ENCODE peak calls at places on chromosomes 12 and 14, in nine cellular contexts. Q, L, T, F, C, G, H, V and D are unnamed samples.

GRCh38 chr12:56999456-56999855 is 6.9 kb downstream of the ZBTB39 start:
- DNase-seq in L (peak), V (no peak), T (no peak), F (no peak), Q (no peak), G (no peak), H (no peak), C (no peak), D (no peak)

GRCh38 chr12:119601877-119602536 is 8.4 kb downstream of the TMEM233 start:
- DNase-seq in L (no peak), V (no peak), G (no peak), H (no peak), Q (no peak), T (no peak), C (no peak), F (no peak), D (no peak)

GRCh38 chr12:104410786-104411185 is 46.0 kb upstream of the CHST11 start:
- DNase-seq in F (no peak), L (no peak), H (no peak), T (peak), G (no peak), C (no peak), Q (no peak), V (peak), D (peak)

GRCh38 chr14:23577004-23577681 is 1.4 kb downstream of the JPH4 start:
- DNase-seq in Q (no peak), F (no peak), L (no peak), H (no peak), V (peak), C (no peak), G (no peak), T (no peak), D (no peak)

GRCh38 chr14:104871145-104871655 is 6.1 kb downstream of the CEP170B start:
- DNase-seq in L (no peak), T (no peak), V (no peak), H (peak), Q (no peak), F (no peak), C (no peak), G (no peak), D (no peak)

GRCh38 chr14:100785626-100786025 is 40.3 kb upstream of the MEG3 start:
- DNase-seq in L (no peak), H (no peak), Q (no peak), F (no peak), G (no peak), C (no peak), T (no peak), V (no peak), D (no peak)

GRCh38 chr14:104865069-104865630 is at the start of gene CEP170B:
- DNase-seq in F (peak), C (peak), Q (peak), V (peak), H (peak), T (no peak), G (no peak), L (no peak), D (peak)

GRCh38 chr12:112524676-112525425 is 106.1 kb downstream of the PTPN11 start:
- DNase-seq in H (no peak), L (peak), C (peak), G (no peak), Q (no peak), T (peak), F (no peak), V (peak), D (peak)

GRCh38 chr14:104803916-104804371 is 3.0 kb downstream of the ZBTB42 start:
- DNase-seq in G (no peak), Q (no peak), C (no peak), T (no peak), V (no peak), H (no peak), L (no peak), F (no peak), D (no peak)

GRCh38 chr12:131735863-131736806 is 25.2 kb downstream of the SFSWAP start:
- DNase-seq in V (no peak), F (no peak), G (no peak), C (no peak), L (no peak), T (no peak), Q (no peak), H (no peak), D (no peak)

GRCh38 chr14:25049559-25050493 is at the start of gene STXBP6:
- DNase-seq in F (peak), L (peak), V (peak), C (peak), Q (peak), G (peak), H (peak), T (peak), D (peak)

GRCh38 chr12:728781-729180 is 23.6 kb upstream of the WNK1 start:
- DNase-seq in T (no peak), L (no peak), G (no peak), C (no peak), F (no peak), Q (no peak), V (no peak), H (no peak), D (no peak)

GRCh38 chr14:54301349-54301748 is 95.5 kb upstream of the CDKN3 start:
- DNase-seq in C (no peak), L (no peak), H (no peak), F (no peak), G (no peak), T (no peak), Q (no peak), V (no peak), D (no peak)

GRCh38 chr14:24986206-24986893 is 63.6 kb downstream of the STXBP6 start:
- DNase-seq in L (no peak), H (no peak), C (no peak), F (no peak), Q (peak), G (no peak), T (no peak), V (no peak), D (no peak)

GRCh38 chr14:56386024-56386423 is 193.6 kb upstream of the TMEM260 start:
- DNase-seq in H (no peak), C (no peak), G (no peak), V (no peak), F (no peak), T (no peak), Q (no peak), L (no peak), D (no peak)

GRCh38 chr14:56394826-56395543 is 184.6 kb upstream of the TMEM260 start:
- DNase-seq in C (no peak), H (no peak), V (no peak), F (peak), G (no peak), Q (no peak), T (no peak), L (no peak), D (no peak)

GRCh38 chr14:56390859-56391258 is 188.7 kb upstream of the TMEM260 start:
- DNase-seq in F (no peak), V (no peak), C (peak), T (no peak), G (no peak), L (no peak), Q (no peak), H (no peak), D (no peak)
- TF ChIP-seq CTCF in F (no peak), V (no peak), C (no peak), T (no peak), G (no peak), L (no peak), Q (no peak), H (no peak), D (no peak)

GRCh38 chr12:46677749-46678148 is 148.0 kb downstream of the SLC38A4 start:
- DNase-seq in G (no peak), L (peak), C (peak), V (peak), T (peak), F (peak), H (no peak), Q (peak), D (peak)
- TF ChIP-seq CTCF in G (no peak), L (peak), C (peak), V (peak), T (peak), F (no peak), H (no peak), Q (peak), D (peak)

GRCh38 chr14:38250316-38250715 is 5.6 kb downstream of the CLEC14A start:
- DNase-seq in C (no peak), F (peak), L (no peak), G (no peak), Q (no peak), T (no peak), V (no peak), H (no peak), D (no peak)

GRCh38 chr14:38243696-38244250 is 12.1 kb downstream of the CLEC14A start:
- DNase-seq in G (no peak), T (no peak), H (no peak), Q (peak), V (no peak), L (no peak), F (peak), C (no peak), D (no peak)

GRCh38 chr14:38252066-38252710 is 3.7 kb downstream of the CLEC14A start:
- DNase-seq in T (no peak), G (no peak), H (no peak), C (no peak), F (peak), Q (no peak), L (no peak), V (no peak), D (no peak)

DNA sequence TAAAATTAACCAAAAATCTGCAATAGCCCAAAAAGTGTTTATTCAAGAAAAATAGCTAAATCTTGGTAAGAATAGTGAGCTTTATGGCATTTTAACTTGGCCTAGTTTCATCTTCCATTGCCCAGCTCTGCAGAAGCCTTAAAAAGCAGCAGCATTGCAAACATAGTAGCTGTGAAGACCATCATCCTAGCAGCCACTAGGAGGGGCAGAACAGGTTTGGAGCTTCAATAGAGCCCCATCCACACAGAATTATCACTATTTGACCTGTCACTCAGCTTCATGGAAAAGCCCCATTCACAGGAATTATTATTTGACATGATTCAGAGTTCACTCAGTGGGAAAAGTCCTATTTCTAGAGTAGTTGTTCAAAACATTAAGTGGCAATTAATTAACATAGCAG is 7.3 kb downstream of the CLEC14A start:
- DNase-seq in T (no peak), Q (no peak), H (no peak), L (no peak), G (no peak), V (no peak), C (no peak), F (no peak), D (no peak)
- TF ChIP-seq CTCF in T (no peak), Q (peak), H (no peak), L (peak), G (no peak), V (peak), C (no peak), F (peak), D (peak)

DNA sequence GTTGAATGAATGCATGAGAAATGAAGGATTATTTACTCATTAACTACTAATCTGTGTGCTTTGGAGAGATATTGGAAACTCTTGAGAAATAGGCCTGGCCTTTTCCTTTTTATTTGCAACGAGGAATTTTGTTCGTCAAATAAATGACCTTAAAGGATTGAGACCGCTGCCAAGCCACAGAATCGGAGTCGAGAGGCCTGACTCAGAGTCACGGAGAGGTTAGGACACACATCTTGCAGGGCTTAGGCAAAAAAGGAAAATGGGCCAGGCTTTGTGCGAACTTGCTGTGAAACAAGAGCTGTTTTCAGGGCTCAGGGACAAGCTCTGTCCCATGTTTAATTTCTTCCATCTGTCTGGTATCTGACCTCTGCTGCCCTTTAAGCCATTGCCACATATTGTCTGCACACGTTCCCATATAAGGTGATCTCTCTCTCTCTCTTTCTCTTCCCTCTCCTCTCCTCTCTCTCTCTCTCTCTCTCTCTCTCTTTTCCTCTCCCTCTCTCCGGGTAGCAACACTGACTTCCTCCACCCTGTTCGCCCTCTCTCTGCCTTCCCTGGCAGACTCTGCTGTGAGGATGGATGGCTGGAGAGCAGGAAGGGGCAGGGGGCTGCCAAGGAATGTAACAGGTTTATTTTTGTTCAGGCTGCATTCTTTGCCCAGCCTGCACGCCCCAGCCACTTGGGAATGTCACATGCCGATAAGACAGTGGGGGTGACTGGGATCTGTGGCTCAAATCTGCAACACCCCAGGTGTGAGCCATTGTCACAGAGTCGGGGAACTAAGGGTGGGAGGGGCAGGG is 14.9 kb upstream of the IFT81 start:
- DNase-seq in L (peak), T (peak), G (peak), V (peak), C (peak), Q (peak), F (peak), H (peak), D (peak)
- TF ChIP-seq CTCF in L (no peak), T (no peak), G (no peak), V (peak), C (no peak), Q (no peak), F (no peak), H (no peak), D (no peak)

DNA sequence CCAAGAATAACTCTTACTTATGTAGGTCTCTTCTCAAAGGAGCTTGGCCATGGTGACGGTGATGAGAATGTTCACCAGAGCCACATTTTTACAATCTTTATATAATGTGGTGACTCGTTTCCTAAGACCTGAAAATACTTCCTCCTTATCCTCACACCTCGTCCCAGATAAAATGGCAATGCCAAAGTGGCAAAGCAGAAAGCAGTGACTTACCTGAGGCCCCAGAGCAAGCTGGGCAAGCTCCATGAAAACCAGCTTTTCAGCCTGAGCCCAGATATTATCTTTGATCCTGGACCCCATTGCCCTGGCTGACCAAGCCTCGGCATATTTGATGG is 173.6 kb upstream of the PRMT8 start:
- DNase-seq in C (no peak), V (no peak), L (no peak), Q (no peak), G (no peak), T (no peak), H (no peak), F (no peak), D (no peak)
- TF ChIP-seq CTCF in C (no peak), V (no peak), L (no peak), Q (no peak), G (no peak), T (no peak), H (no peak), F (no peak), D (no peak)

GRCh38 chr12:62794218-62794583 is 140.7 kb downstream of the PPM1H start:
- DNase-seq in G (no peak), F (no peak), H (no peak), C (no peak), Q (no peak), L (no peak), T (no peak), V (no peak), D (no peak)
- TF ChIP-seq CTCF in G (no peak), F (no peak), H (no peak), C (no peak), Q (no peak), L (peak), T (no peak), V (no peak), D (no peak)

GRCh38 chr12:3117144-3117581 is 40.0 kb downstream of the TSPAN9 start:
- DNase-seq in F (peak), H (no peak), C (no peak), Q (peak), V (peak), L (peak), T (peak), G (no peak), D (peak)

GRCh38 chr12:3117628-3118027 is 40.4 kb downstream of the TSPAN9 start:
- DNase-seq in V (peak), H (no peak), Q (peak), L (peak), C (no peak), G (no peak), F (no peak), T (peak), D (peak)

GRCh38 chr12:3114671-3115070 is 37.5 kb downstream of the TSPAN9 start:
- DNase-seq in F (no peak), G (no peak), C (no peak), L (no peak), H (no peak), Q (no peak), V (no peak), T (no peak), D (no peak)

GRCh38 chr12:3115078-3115477 is 37.9 kb downstream of the TSPAN9 start:
- DNase-seq in H (no peak), F (no peak), C (no peak), Q (no peak), L (no peak), V (no peak), G (no peak), T (no peak), D (no peak)

GRCh38 chr12:3116106-3116898 is 39.1 kb downstream of the TSPAN9 start:
- DNase-seq in T (no peak), L (no peak), H (no peak), F (peak), G (no peak), C (no peak), Q (peak), V (no peak), D (no peak)
- TF ChIP-seq CTCF in T (no peak), L (no peak), H (no peak), F (no peak), G (no peak), C (no peak), Q (no peak), V (no peak), D (no peak)